ENCODE peak calls at places on chromosomes 3 and 15, in nine cellular contexts. One of them, this sample, is unnamed.

GRCh38 chr3:4996771-4997291 is 17.6 kb downstream of the BHLHE40 start:
- DNase-seq in GM04504: no peak
- DNase-seq in T-helper 2 cell: no peak
- DNase-seq in NCI-H82: no peak
- DNase-seq in stimulated activated CD8-positive, alpha-beta memory T cell treated with anti-CD3 and anti-CD28 coated beads, Interleukin-15, amount 100 ng/mL, for 48 hours: no peak
- DNase-seq in effector CD4-positive, alpha-beta T cell: no peak
- DNase-seq in GM23248: no peak
- DNase-seq in nucleus accumbens: no peak
- DNase-seq in activated CD4-positive, alpha-beta T cell treated with anti-CD3 and anti-CD28 coated beads, Interleukin-2, amount 50 U/mL, for 24 hours: no peak
- DNase-seq in this sample: no peak

GRCh38 chr15:64858136-64858535 is 16.4 kb downstream of the PLEKHO2 start:
- DNase-seq in GM04504: no peak
- DNase-seq in T-helper 2 cell: peak; percentile 43
- DNase-seq in NCI-H82: no peak
- DNase-seq in stimulated activated CD8-positive, alpha-beta memory T cell treated with anti-CD3 and anti-CD28 coated beads, Interleukin-15, amount 100 ng/mL, for 48 hours: no peak
- DNase-seq in effector CD4-positive, alpha-beta T cell: no peak
- DNase-seq in GM23248: no peak
- DNase-seq in nucleus accumbens: peak; percentile 30
- DNase-seq in activated CD4-positive, alpha-beta T cell treated with anti-CD3 and anti-CD28 coated beads, Interleukin-2, amount 50 U/mL, for 24 hours: no peak
- DNase-seq in this sample: no peak

GRCh38 chr3:149527531-149528343 is 53.2 kb downstream of the TM4SF4 start:
- DNase-seq in GM04504: no peak
- DNase-seq in T-helper 2 cell: no peak
- DNase-seq in NCI-H82: peak; percentile 32
- DNase-seq in stimulated activated CD8-positive, alpha-beta memory T cell treated with anti-CD3 and anti-CD28 coated beads, Interleukin-15, amount 100 ng/mL, for 48 hours: no peak
- DNase-seq in effector CD4-positive, alpha-beta T cell: no peak
- DNase-seq in GM23248: peak; percentile 38
- DNase-seq in nucleus accumbens: peak; percentile 3
- DNase-seq in activated CD4-positive, alpha-beta T cell treated with anti-CD3 and anti-CD28 coated beads, Interleukin-2, amount 50 U/mL, for 24 hours: no peak
- DNase-seq in this sample: no peak

GRCh38 chr15:67405208-67406191 is 115.4 kb upstream of the C15orf61 start:
- DNase-seq in GM04504: peak; percentile 8
- DNase-seq in T-helper 2 cell: no peak
- DNase-seq in NCI-H82: no peak
- DNase-seq in stimulated activated CD8-positive, alpha-beta memory T cell treated with anti-CD3 and anti-CD28 coated beads, Interleukin-15, amount 100 ng/mL, for 48 hours: no peak
- DNase-seq in effector CD4-positive, alpha-beta T cell: no peak
- DNase-seq in GM23248: peak; percentile 27
- DNase-seq in nucleus accumbens: no peak
- DNase-seq in activated CD4-positive, alpha-beta T cell treated with anti-CD3 and anti-CD28 coated beads, Interleukin-2, amount 50 U/mL, for 24 hours: no peak
- DNase-seq in this sample: no peak

GRCh38 chr3:184361932-184362667 is 590 bp downstream of the POLR2H start:
- DNase-seq in GM04504: no peak
- DNase-seq in T-helper 2 cell: peak; percentile 15
- DNase-seq in NCI-H82: peak; percentile 93
- DNase-seq in stimulated activated CD8-positive, alpha-beta memory T cell treated with anti-CD3 and anti-CD28 coated beads, Interleukin-15, amount 100 ng/mL, for 48 hours: peak; percentile 16
- DNase-seq in effector CD4-positive, alpha-beta T cell: peak; percentile 9
- DNase-seq in GM23248: peak; percentile 72
- DNase-seq in nucleus accumbens: peak; percentile 82
- DNase-seq in activated CD4-positive, alpha-beta T cell treated with anti-CD3 and anti-CD28 coated beads, Interleukin-2, amount 50 U/mL, for 24 hours: peak; percentile 44
- DNase-seq in this sample: peak; percentile 52

GRCh38 chr15:50146661-50147060 is 27.6 kb upstream of the ATP8B4 start:
- DNase-seq in GM04504: no peak
- DNase-seq in T-helper 2 cell: no peak
- DNase-seq in NCI-H82: peak; percentile 9
- DNase-seq in stimulated activated CD8-positive, alpha-beta memory T cell treated with anti-CD3 and anti-CD28 coated beads, Interleukin-15, amount 100 ng/mL, for 48 hours: no peak
- DNase-seq in effector CD4-positive, alpha-beta T cell: no peak
- DNase-seq in GM23248: no peak
- DNase-seq in nucleus accumbens: no peak
- DNase-seq in activated CD4-positive, alpha-beta T cell treated with anti-CD3 and anti-CD28 coated beads, Interleukin-2, amount 50 U/mL, for 24 hours: no peak
- DNase-seq in this sample: no peak

GRCh38 chr15:43939070-43939469 is 112.3 kb downstream of the WDR76 start:
- DNase-seq in GM04504: no peak
- DNase-seq in T-helper 2 cell: no peak
- DNase-seq in NCI-H82: peak; percentile 46
- DNase-seq in stimulated activated CD8-positive, alpha-beta memory T cell treated with anti-CD3 and anti-CD28 coated beads, Interleukin-15, amount 100 ng/mL, for 48 hours: no peak
- DNase-seq in effector CD4-positive, alpha-beta T cell: no peak
- DNase-seq in GM23248: peak; percentile 45
- DNase-seq in nucleus accumbens: no peak
- DNase-seq in activated CD4-positive, alpha-beta T cell treated with anti-CD3 and anti-CD28 coated beads, Interleukin-2, amount 50 U/mL, for 24 hours: no peak
- DNase-seq in this sample: no peak

GRCh38 chr3:170081079-170081741 is 43.4 kb downstream of the GPR160 start:
- DNase-seq in GM04504: no peak
- DNase-seq in T-helper 2 cell: no peak
- DNase-seq in NCI-H82: no peak
- DNase-seq in stimulated activated CD8-positive, alpha-beta memory T cell treated with anti-CD3 and anti-CD28 coated beads, Interleukin-15, amount 100 ng/mL, for 48 hours: no peak
- DNase-seq in effector CD4-positive, alpha-beta T cell: no peak
- DNase-seq in GM23248: peak; percentile 49
- DNase-seq in nucleus accumbens: no peak
- DNase-seq in activated CD4-positive, alpha-beta T cell treated with anti-CD3 and anti-CD28 coated beads, Interleukin-2, amount 50 U/mL, for 24 hours: no peak
- DNase-seq in this sample: no peak

GRCh38 chr3:16803019-16803418 is 81.7 kb upstream of the PLCL2 start:
- DNase-seq in GM04504: no peak
- DNase-seq in T-helper 2 cell: no peak
- DNase-seq in NCI-H82: peak; percentile 88
- DNase-seq in stimulated activated CD8-positive, alpha-beta memory T cell treated with anti-CD3 and anti-CD28 coated beads, Interleukin-15, amount 100 ng/mL, for 48 hours: no peak
- DNase-seq in effector CD4-positive, alpha-beta T cell: no peak
- DNase-seq in GM23248: no peak
- DNase-seq in nucleus accumbens: no peak
- DNase-seq in activated CD4-positive, alpha-beta T cell treated with anti-CD3 and anti-CD28 coated beads, Interleukin-2, amount 50 U/mL, for 24 hours: no peak
- DNase-seq in this sample: no peak

GRCh38 chr15:100923902-100924301 is 4.7 kb downstream of the LRRK1 start:
- DNase-seq in GM04504: no peak
- DNase-seq in T-helper 2 cell: no peak
- DNase-seq in NCI-H82: no peak
- DNase-seq in stimulated activated CD8-positive, alpha-beta memory T cell treated with anti-CD3 and anti-CD28 coated beads, Interleukin-15, amount 100 ng/mL, for 48 hours: no peak
- DNase-seq in effector CD4-positive, alpha-beta T cell: no peak
- DNase-seq in GM23248: no peak
- DNase-seq in nucleus accumbens: no peak
- DNase-seq in activated CD4-positive, alpha-beta T cell treated with anti-CD3 and anti-CD28 coated beads, Interleukin-2, amount 50 U/mL, for 24 hours: no peak
- DNase-seq in this sample: no peak

GRCh38 chr3:185824467-185825378 is at the start of gene IGF2BP2:
- DNase-seq in GM04504: peak; percentile 74
- DNase-seq in T-helper 2 cell: no peak
- DNase-seq in NCI-H82: peak; percentile 91
- DNase-seq in stimulated activated CD8-positive, alpha-beta memory T cell treated with anti-CD3 and anti-CD28 coated beads, Interleukin-15, amount 100 ng/mL, for 48 hours: peak; percentile 42
- DNase-seq in effector CD4-positive, alpha-beta T cell: peak; percentile 11
- DNase-seq in GM23248: peak; percentile 92
- DNase-seq in nucleus accumbens: peak; percentile 4
- DNase-seq in activated CD4-positive, alpha-beta T cell treated with anti-CD3 and anti-CD28 coated beads, Interleukin-2, amount 50 U/mL, for 24 hours: peak; percentile 14
- DNase-seq in this sample: no peak

GRCh38 chr3:60192297-60193114 is 1058.7 kb downstream of the FHIT start:
- DNase-seq in GM04504: no peak
- DNase-seq in T-helper 2 cell: no peak
- DNase-seq in NCI-H82: no peak
- DNase-seq in stimulated activated CD8-positive, alpha-beta memory T cell treated with anti-CD3 and anti-CD28 coated beads, Interleukin-15, amount 100 ng/mL, for 48 hours: no peak
- DNase-seq in effector CD4-positive, alpha-beta T cell: no peak
- DNase-seq in GM23248: no peak
- DNase-seq in nucleus accumbens: no peak
- DNase-seq in activated CD4-positive, alpha-beta T cell treated with anti-CD3 and anti-CD28 coated beads, Interleukin-2, amount 50 U/mL, for 24 hours: no peak
- DNase-seq in this sample: peak; percentile 23

GRCh38 chr3:23751485-23751811 is 54.3 kb upstream of the UBE2E1 start:
- DNase-seq in GM04504: no peak
- DNase-seq in T-helper 2 cell: no peak
- DNase-seq in NCI-H82: no peak
- DNase-seq in stimulated activated CD8-positive, alpha-beta memory T cell treated with anti-CD3 and anti-CD28 coated beads, Interleukin-15, amount 100 ng/mL, for 48 hours: no peak
- DNase-seq in effector CD4-positive, alpha-beta T cell: no peak
- DNase-seq in GM23248: no peak
- DNase-seq in nucleus accumbens: no peak
- DNase-seq in activated CD4-positive, alpha-beta T cell treated with anti-CD3 and anti-CD28 coated beads, Interleukin-2, amount 50 U/mL, for 24 hours: no peak
- DNase-seq in this sample: no peak

GRCh38 chr15:73374599-73374998 is 5.8 kb upstream of the HCN4 start:
- DNase-seq in GM04504: no peak
- DNase-seq in T-helper 2 cell: no peak
- DNase-seq in NCI-H82: no peak
- DNase-seq in stimulated activated CD8-positive, alpha-beta memory T cell treated with anti-CD3 and anti-CD28 coated beads, Interleukin-15, amount 100 ng/mL, for 48 hours: no peak
- DNase-seq in effector CD4-positive, alpha-beta T cell: no peak
- DNase-seq in GM23248: no peak
- DNase-seq in nucleus accumbens: no peak
- DNase-seq in activated CD4-positive, alpha-beta T cell treated with anti-CD3 and anti-CD28 coated beads, Interleukin-2, amount 50 U/mL, for 24 hours: no peak
- DNase-seq in this sample: no peak

GRCh38 chr15:99123706-99124451 is 19.0 kb downstream of the SYNM start:
- DNase-seq in GM04504: peak; percentile 96
- DNase-seq in T-helper 2 cell: no peak
- DNase-seq in NCI-H82: peak; percentile 96
- DNase-seq in stimulated activated CD8-positive, alpha-beta memory T cell treated with anti-CD3 and anti-CD28 coated beads, Interleukin-15, amount 100 ng/mL, for 48 hours: no peak
- DNase-seq in effector CD4-positive, alpha-beta T cell: no peak
- DNase-seq in GM23248: peak; percentile 98
- DNase-seq in nucleus accumbens: peak; percentile 84
- DNase-seq in activated CD4-positive, alpha-beta T cell treated with anti-CD3 and anti-CD28 coated beads, Interleukin-2, amount 50 U/mL, for 24 hours: no peak
- DNase-seq in this sample: no peak

GRCh38 chr3:107522510-107523360 is at the start of gene BBX:
- DNase-seq in GM04504: peak; percentile 95
- DNase-seq in T-helper 2 cell: peak; percentile 92
- DNase-seq in NCI-H82: peak; percentile 96
- DNase-seq in stimulated activated CD8-positive, alpha-beta memory T cell treated with anti-CD3 and anti-CD28 coated beads, Interleukin-15, amount 100 ng/mL, for 48 hours: peak; percentile 83
- DNase-seq in effector CD4-positive, alpha-beta T cell: peak; percentile 84
- DNase-seq in GM23248: peak; percentile 93
- DNase-seq in nucleus accumbens: peak; percentile 91
- DNase-seq in activated CD4-positive, alpha-beta T cell treated with anti-CD3 and anti-CD28 coated beads, Interleukin-2, amount 50 U/mL, for 24 hours: peak; percentile 94
- DNase-seq in this sample: peak; percentile 95

GRCh38 chr3:81352867-81353266 is 408.6 kb downstream of the GBE1 start:
- DNase-seq in GM04504: peak; percentile 6
- DNase-seq in T-helper 2 cell: no peak
- DNase-seq in NCI-H82: peak; percentile 48
- DNase-seq in stimulated activated CD8-positive, alpha-beta memory T cell treated with anti-CD3 and anti-CD28 coated beads, Interleukin-15, amount 100 ng/mL, for 48 hours: no peak
- DNase-seq in effector CD4-positive, alpha-beta T cell: no peak
- DNase-seq in GM23248: peak; percentile 49
- DNase-seq in nucleus accumbens: no peak
- DNase-seq in activated CD4-positive, alpha-beta T cell treated with anti-CD3 and anti-CD28 coated beads, Interleukin-2, amount 50 U/mL, for 24 hours: no peak
- DNase-seq in this sample: no peak

GRCh38 chr15:74482661-74483060 is 21.7 kb upstream of the UBL7 start:
- DNase-seq in GM04504: no peak
- DNase-seq in T-helper 2 cell: no peak
- DNase-seq in NCI-H82: no peak
- DNase-seq in stimulated activated CD8-positive, alpha-beta memory T cell treated with anti-CD3 and anti-CD28 coated beads, Interleukin-15, amount 100 ng/mL, for 48 hours: no peak
- DNase-seq in effector CD4-positive, alpha-beta T cell: no peak
- DNase-seq in GM23248: peak; percentile 11
- DNase-seq in nucleus accumbens: no peak
- DNase-seq in activated CD4-positive, alpha-beta T cell treated with anti-CD3 and anti-CD28 coated beads, Interleukin-2, amount 50 U/mL, for 24 hours: no peak
- DNase-seq in this sample: no peak

GRCh38 chr3:112813016-112813415 is 33.6 kb downstream of the CD200R1L start:
- DNase-seq in GM04504: no peak
- DNase-seq in T-helper 2 cell: no peak
- DNase-seq in NCI-H82: no peak
- DNase-seq in stimulated activated CD8-positive, alpha-beta memory T cell treated with anti-CD3 and anti-CD28 coated beads, Interleukin-15, amount 100 ng/mL, for 48 hours: no peak
- DNase-seq in effector CD4-positive, alpha-beta T cell: no peak
- DNase-seq in GM23248: peak; percentile 31
- DNase-seq in nucleus accumbens: no peak
- DNase-seq in activated CD4-positive, alpha-beta T cell treated with anti-CD3 and anti-CD28 coated beads, Interleukin-2, amount 50 U/mL, for 24 hours: no peak
- DNase-seq in this sample: no peak

GRCh38 chr15:25667829-25668228 is 195.3 kb downstream of the ATP10A start:
- DNase-seq in GM04504: no peak
- DNase-seq in T-helper 2 cell: no peak
- DNase-seq in NCI-H82: no peak
- DNase-seq in stimulated activated CD8-positive, alpha-beta memory T cell treated with anti-CD3 and anti-CD28 coated beads, Interleukin-15, amount 100 ng/mL, for 48 hours: no peak
- DNase-seq in effector CD4-positive, alpha-beta T cell: no peak
- DNase-seq in GM23248: no peak
- DNase-seq in nucleus accumbens: no peak
- DNase-seq in activated CD4-positive, alpha-beta T cell treated with anti-CD3 and anti-CD28 coated beads, Interleukin-2, amount 50 U/mL, for 24 hours: no peak
- DNase-seq in this sample: no peak

GRCh38 chr15:36527512-36528162 is 51.8 kb upstream of the CDIN1 start:
- DNase-seq in GM04504: no peak
- DNase-seq in T-helper 2 cell: no peak
- DNase-seq in NCI-H82: peak; percentile 89
- DNase-seq in stimulated activated CD8-positive, alpha-beta memory T cell treated with anti-CD3 and anti-CD28 coated beads, Interleukin-15, amount 100 ng/mL, for 48 hours: no peak
- DNase-seq in effector CD4-positive, alpha-beta T cell: no peak
- DNase-seq in GM23248: peak; percentile 24
- DNase-seq in nucleus accumbens: no peak
- DNase-seq in activated CD4-positive, alpha-beta T cell treated with anti-CD3 and anti-CD28 coated beads, Interleukin-2, amount 50 U/mL, for 24 hours: no peak
- DNase-seq in this sample: no peak

GRCh38 chr3:108940166-108940565 is 13.5 kb downstream of the GUCA1C start:
- DNase-seq in GM04504: no peak
- DNase-seq in T-helper 2 cell: no peak
- DNase-seq in NCI-H82: no peak
- DNase-seq in stimulated activated CD8-positive, alpha-beta memory T cell treated with anti-CD3 and anti-CD28 coated beads, Interleukin-15, amount 100 ng/mL, for 48 hours: no peak
- DNase-seq in effector CD4-positive, alpha-beta T cell: no peak
- DNase-seq in GM23248: no peak
- DNase-seq in nucleus accumbens: no peak
- DNase-seq in activated CD4-positive, alpha-beta T cell treated with anti-CD3 and anti-CD28 coated beads, Interleukin-2, amount 50 U/mL, for 24 hours: no peak
- DNase-seq in this sample: no peak

GRCh38 chr15:88995449-88995848 is 82.3 kb upstream of the MFGE8 start:
- DNase-seq in GM04504: no peak
- DNase-seq in T-helper 2 cell: no peak
- DNase-seq in NCI-H82: peak; percentile 58
- DNase-seq in stimulated activated CD8-positive, alpha-beta memory T cell treated with anti-CD3 and anti-CD28 coated beads, Interleukin-15, amount 100 ng/mL, for 48 hours: no peak
- DNase-seq in effector CD4-positive, alpha-beta T cell: no peak
- DNase-seq in GM23248: no peak
- DNase-seq in nucleus accumbens: no peak
- DNase-seq in activated CD4-positive, alpha-beta T cell treated with anti-CD3 and anti-CD28 coated beads, Interleukin-2, amount 50 U/mL, for 24 hours: no peak
- DNase-seq in this sample: no peak

GRCh38 chr3:15326037-15326436 is 6.3 kb downstream of the SH3BP5 start:
- DNase-seq in GM04504: no peak
- DNase-seq in T-helper 2 cell: no peak
- DNase-seq in NCI-H82: peak; percentile 21
- DNase-seq in stimulated activated CD8-positive, alpha-beta memory T cell treated with anti-CD3 and anti-CD28 coated beads, Interleukin-15, amount 100 ng/mL, for 48 hours: no peak
- DNase-seq in effector CD4-positive, alpha-beta T cell: no peak
- DNase-seq in GM23248: peak; percentile 30
- DNase-seq in nucleus accumbens: no peak
- DNase-seq in activated CD4-positive, alpha-beta T cell treated with anti-CD3 and anti-CD28 coated beads, Interleukin-2, amount 50 U/mL, for 24 hours: no peak
- DNase-seq in this sample: no peak

GRCh38 chr3:159401069-159401468 is 587.6 kb upstream of the IL12A start:
- DNase-seq in GM04504: no peak
- DNase-seq in T-helper 2 cell: no peak
- DNase-seq in NCI-H82: no peak
- DNase-seq in stimulated activated CD8-positive, alpha-beta memory T cell treated with anti-CD3 and anti-CD28 coated beads, Interleukin-15, amount 100 ng/mL, for 48 hours: no peak
- DNase-seq in effector CD4-positive, alpha-beta T cell: no peak
- DNase-seq in GM23248: no peak
- DNase-seq in nucleus accumbens: no peak
- DNase-seq in activated CD4-positive, alpha-beta T cell treated with anti-CD3 and anti-CD28 coated beads, Interleukin-2, amount 50 U/mL, for 24 hours: no peak
- DNase-seq in this sample: no peak

GRCh38 chr3:108222813-108223307 is 636 bp upstream of the IFT57 start:
- DNase-seq in GM04504: no peak
- DNase-seq in T-helper 2 cell: no peak
- DNase-seq in NCI-H82: peak; percentile 77
- DNase-seq in stimulated activated CD8-positive, alpha-beta memory T cell treated with anti-CD3 and anti-CD28 coated beads, Interleukin-15, amount 100 ng/mL, for 48 hours: no peak
- DNase-seq in effector CD4-positive, alpha-beta T cell: no peak
- DNase-seq in GM23248: peak; percentile 44
- DNase-seq in nucleus accumbens: no peak
- DNase-seq in activated CD4-positive, alpha-beta T cell treated with anti-CD3 and anti-CD28 coated beads, Interleukin-2, amount 50 U/mL, for 24 hours: no peak
- DNase-seq in this sample: no peak

GRCh38 chr15:55234104-55234799 is 37.5 kb upstream of the RSL24D1 start:
- DNase-seq in GM04504: no peak
- DNase-seq in T-helper 2 cell: no peak
- DNase-seq in NCI-H82: no peak
- DNase-seq in stimulated activated CD8-positive, alpha-beta memory T cell treated with anti-CD3 and anti-CD28 coated beads, Interleukin-15, amount 100 ng/mL, for 48 hours: no peak
- DNase-seq in effector CD4-positive, alpha-beta T cell: no peak
- DNase-seq in GM23248: no peak
- DNase-seq in nucleus accumbens: no peak
- DNase-seq in activated CD4-positive, alpha-beta T cell treated with anti-CD3 and anti-CD28 coated beads, Interleukin-2, amount 50 U/mL, for 24 hours: no peak
- DNase-seq in this sample: no peak

GRCh38 chr3:9906480-9906879 is 3.8 kb downstream of the IL17RE start:
- DNase-seq in GM04504: no peak
- DNase-seq in T-helper 2 cell: no peak
- DNase-seq in NCI-H82: no peak
- DNase-seq in stimulated activated CD8-positive, alpha-beta memory T cell treated with anti-CD3 and anti-CD28 coated beads, Interleukin-15, amount 100 ng/mL, for 48 hours: no peak
- DNase-seq in effector CD4-positive, alpha-beta T cell: no peak
- DNase-seq in GM23248: no peak
- DNase-seq in nucleus accumbens: no peak
- DNase-seq in activated CD4-positive, alpha-beta T cell treated with anti-CD3 and anti-CD28 coated beads, Interleukin-2, amount 50 U/mL, for 24 hours: no peak
- DNase-seq in this sample: no peak

GRCh38 chr3:147915057-147915456 is 505.9 kb downstream of the ZIC1 start:
- DNase-seq in GM04504: no peak
- DNase-seq in T-helper 2 cell: no peak
- DNase-seq in NCI-H82: no peak
- DNase-seq in stimulated activated CD8-positive, alpha-beta memory T cell treated with anti-CD3 and anti-CD28 coated beads, Interleukin-15, amount 100 ng/mL, for 48 hours: no peak
- DNase-seq in effector CD4-positive, alpha-beta T cell: no peak
- DNase-seq in GM23248: peak; percentile 73
- DNase-seq in nucleus accumbens: no peak
- DNase-seq in activated CD4-positive, alpha-beta T cell treated with anti-CD3 and anti-CD28 coated beads, Interleukin-2, amount 50 U/mL, for 24 hours: no peak
- DNase-seq in this sample: no peak

This sample was measured in activated naive CD4-positive, alpha-beta T cell treated with anti-CD3 and anti-CD28 coated beads, Interleukin-2, amount 50 U/mL, for 72 hours.